ENCODE peak calls at places on chromosomes 16 and 17, in nine cellular contexts. I is naive thymus-derived CD4-positive, alpha-beta T cell; R is NCI-H2081; X is stimulated activated CD4-positive, alpha-beta T cell treated with anti-CD3 and anti-CD28 coated beads, Interleukin-15, amount 100 ng/mL, for 24 hours; J is smooth muscle cell of the brain vasculature; P is GF-D8; F is EL; Y is CD4-positive, alpha-beta memory T cell; W is nucleus accumbens. T is an unnamed sample.

GRCh38 chr16:65069766-65070165 is 52.1 kb downstream of the CDH11 start:
- DNase-seq in I (no peak), R (no peak), X (no peak), J (no peak), P (no peak), F (peak), Y (no peak), W (no peak), T (no peak)

GRCh38 chr17:66717680-66718079 is 117.2 kb upstream of the CACNG5 start:
- DNase-seq in I (no peak), R (no peak), X (no peak), J (no peak), P (no peak), F (no peak), Y (no peak), W (no peak), T (no peak)

GRCh38 chr17:59469786-59470485 is 95.5 kb upstream of the DHX40 start:
- DNase-seq in I (no peak), R (no peak), X (no peak), J (no peak), P (no peak), F (no peak), Y (no peak), W (no peak), T (no peak)

GRCh38 chr17:1703063-1703462 is 7.1 kb downstream of the TLCD2 start:
- DNase-seq in I (no peak), R (no peak), X (no peak), J (no peak), P (no peak), F (no peak), Y (no peak), W (no peak), T (no peak)

GRCh38 chr17:18181358-18181757 is 2.3 kb upstream of the ALKBH5 start:
- DNase-seq in I (no peak), R (no peak), X (peak), J (no peak), P (no peak), F (no peak), Y (no peak), W (no peak), T (no peak)

GRCh38 chr17:36899250-36900129 is 37.8 kb upstream of the LHX1 start:
- DNase-seq in I (no peak), R (no peak), X (no peak), J (no peak), P (no peak), F (no peak), Y (no peak), W (no peak), T (no peak)

GRCh38 chr17:19502517-19502916 is 31.1 kb upstream of the SLC47A1 start:
- DNase-seq in I (no peak), R (no peak), X (peak), J (no peak), P (no peak), F (no peak), Y (peak), W (no peak), T (no peak)

GRCh38 chr17:9780552-9780951 is 10.8 kb downstream of the DHRS7C start:
- DNase-seq in I (no peak), R (no peak), X (no peak), J (no peak), P (no peak), F (no peak), Y (no peak), W (no peak), T (no peak)

GRCh38 chr16:70151391-70151790 is 22.2 kb upstream of the CLEC18C start:
- DNase-seq in I (no peak), R (no peak), X (no peak), J (no peak), P (no peak), F (no peak), Y (no peak), W (no peak), T (no peak)

GRCh38 chr17:44878627-44879221 is 20.5 kb downstream of the EFTUD2 start:
- DNase-seq in I (no peak), R (peak), X (peak), J (no peak), P (peak), F (peak), Y (no peak), W (no peak), T (no peak)

GRCh38 chr17:28216528-28216927 is 102.5 kb upstream of the TMEM97 start:
- DNase-seq in I (no peak), R (no peak), X (peak), J (no peak), P (no peak), F (peak), Y (no peak), W (no peak), T (no peak)

GRCh38 chr17:48470388-48471034 is 40.5 kb upstream of the SKAP1 start:
- DNase-seq in I (no peak), R (no peak), X (no peak), J (no peak), P (no peak), F (peak), Y (no peak), W (no peak), T (no peak)

GRCh38 chr17:45222994-45223540 is 1.4 kb downstream of the FMNL1 start:
- DNase-seq in I (no peak), R (no peak), X (no peak), J (no peak), P (no peak), F (no peak), Y (no peak), W (no peak), T (no peak)

GRCh38 chr16:916400-916799 is 54.4 kb downstream of the LMF1 start:
- DNase-seq in I (no peak), R (no peak), X (no peak), J (no peak), P (no peak), F (no peak), Y (no peak), W (no peak), T (no peak)

GRCh38 chr17:17751489-17751995 is 70.3 kb downstream of the RAI1 start:
- DNase-seq in I (peak), R (no peak), X (peak), J (no peak), P (peak), F (peak), Y (no peak), W (no peak), T (no peak)